ENCODE peak calls at places on chromosomes 3 and 15, in ten cellular contexts. E, Q, O, H, C, M, L, F, T and I are unnamed samples. For H3K4me1, the result is how much of the 10 kb centered on the place peaks cover.

GRCh38 chr3:114496466-114496865 is 202.6 kb downstream of the TIGIT start:
- DNase-seq in T (no peak), F (peak), C (no peak), H (no peak), E (no peak), O (no peak), M (no peak), Q (no peak), L (no peak), I (no peak)

GRCh38 chr15:38460543-38460942 is 6.6 kb downstream of the FAM98B start:
- DNase-seq in H (no peak), L (no peak), O (no peak), F (no peak), Q (no peak), T (no peak), M (no peak), C (no peak), E (no peak), I (no peak)

GRCh38 chr3:11826628-11827265 is 19.9 kb downstream of the TAMM41 start:
- DNase-seq in L (no peak), Q (no peak), E (no peak), C (no peak), O (no peak), F (no peak), T (no peak), H (no peak), M (no peak), I (no peak)

GRCh38 chr3:150091626-150092025 is 120.9 kb upstream of the PFN2 start:
- DNase-seq in Q (no peak), F (no peak), T (no peak), C (no peak), H (no peak), E (no peak), M (no peak), O (no peak), L (no peak), I (no peak)

GRCh38 chr3:152287898-152288576 is 19.3 kb downstream of the MBNL1 start:
- DNase-seq in Q (no peak), L (no peak), T (no peak), H (no peak), E (no peak), C (no peak), F (no peak), M (no peak), O (no peak), I (no peak)

GRCh38 chr3:4587061-4587837 is 94.1 kb downstream of the ITPR1 start:
- DNase-seq in T (no peak), H (no peak), M (no peak), C (no peak), Q (no peak), E (no peak), F (no peak), L (no peak), O (no peak), I (no peak)

GRCh38 chr3:156472150-156472549 is 82.8 kb downstream of the SSR3 start:
- DNase-seq in F (no peak), C (no peak), O (no peak), L (peak), E (no peak), M (no peak), T (no peak), H (no peak), Q (no peak), I (no peak)

GRCh38 chr3:99049164-99049563 is 147.7 kb upstream of the DCBLD2 start:
- DNase-seq in C (no peak), F (no peak), O (no peak), L (no peak), H (no peak), E (no peak), M (no peak), T (no peak), Q (no peak), I (no peak)

GRCh38 chr3:169658311-169658931 is 5.1 kb downstream of the MECOM start:
- DNase-seq in T (peak), C (no peak), E (peak), M (no peak), H (no peak), L (no peak), O (no peak), F (no peak), Q (peak), I (peak)

GRCh38 chr3:123757281-123757940 is 126.7 kb downstream of the MYLK start:
- DNase-seq in M (peak), H (no peak), F (peak), C (peak), O (no peak), Q (no peak), T (peak), L (peak), E (no peak), I (no peak)

GRCh38 chr15:29134239-29134638 is 135.4 kb downstream of the NSMCE3 start:
- DNase-seq in Q (no peak), M (no peak), F (no peak), L (no peak), H (no peak), T (no peak), E (no peak), O (no peak), C (no peak), I (no peak)

GRCh38 chr3:46095307-46095706 is 68.0 kb upstream of the XCR1 start:
- DNase-seq in T (no peak), C (no peak), O (no peak), E (no peak), F (no peak), L (peak), M (no peak), Q (no peak), H (no peak), I (no peak)

GRCh38 chr3:183195266-183195665 is 32.7 kb upstream of the LAMP3 start:
- DNase-seq in M (no peak), H (no peak), T (no peak), C (no peak), Q (no peak), O (no peak), E (no peak), L (no peak), F (no peak), I (no peak)

GRCh38 chr15:98823012-98823458 is 174.7 kb downstream of the IGF1R start:
- DNase-seq in E (no peak), F (peak), L (no peak), T (no peak), M (peak), O (peak), C (no peak), Q (peak), H (no peak), I (no peak)

GRCh38 chr3:73409405-73409804 is 215.3 kb downstream of the PDZRN3 start:
- DNase-seq in E (no peak), C (no peak), O (no peak), F (no peak), L (no peak), M (no peak), T (no peak), H (no peak), Q (no peak), I (no peak)

GRCh38 chr15:40029979-40030893 is 8.7 kb downstream of the SRP14 start:
- DNase-seq in T (no peak), M (no peak), F (no peak), Q (peak), H (no peak), E (peak), L (no peak), O (peak), C (no peak), I (no peak)

GRCh38 chr3:31696009-31696297 is 163.2 kb downstream of the STT3B start:
- DNase-seq in M (no peak), O (no peak), H (no peak), F (no peak), L (no peak), C (no peak), T (no peak), Q (no peak), E (no peak), I (no peak)

GRCh38 chr3:197399486-197399885 is 101.1 kb upstream of the DLG1 start:
- DNase-seq in M (no peak), H (no peak), L (no peak), O (no peak), F (no peak), C (no peak), Q (no peak), E (no peak), T (no peak), I (no peak)

GRCh38 chr15:100863406-100864198 is 16.0 kb upstream of the ALDH1A3 start:
- DNase-seq in Q (no peak), M (peak), C (no peak), O (no peak), T (peak), L (no peak), E (peak), F (peak), H (peak), I (no peak)

GRCh38 chr15:95644476-95644875 is 686.0 kb upstream of the NR2F2 start:
- DNase-seq in C (no peak), Q (no peak), L (no peak), H (peak), M (no peak), F (no peak), T (no peak), O (no peak), E (no peak), I (no peak)

GRCh38 chr3:183192650-183193300 is 30.2 kb upstream of the LAMP3 start:
- DNase-seq in M (peak), O (no peak), Q (no peak), C (no peak), T (no peak), F (no peak), H (no peak), L (no peak), E (no peak), I (no peak)

GRCh38 chr3:58234516-58234931 is 3.1 kb upstream of the ABHD6 start:
- DNase-seq in T (no peak), F (peak), H (no peak), Q (no peak), O (peak), C (no peak), E (no peak), M (no peak), L (no peak), I (no peak)

GRCh38 chr3:37982351-37982750 is 8.2 kb upstream of the VILL start:
- DNase-seq in M (no peak), H (no peak), T (no peak), Q (no peak), O (no peak), L (no peak), C (no peak), F (no peak), E (no peak), I (no peak)

GRCh38 chr15:43239732-43240491 is 19.1 kb upstream of the EPB42 start:
- DNase-seq in H (no peak), T (no peak), C (no peak), Q (no peak), F (no peak), E (no peak), O (no peak), M (peak), L (no peak), I (no peak)

GRCh38 chr3:139434764-139435291 is 41.5 kb downstream of the RBP2 start:
- DNase-seq in L (no peak), M (no peak), E (no peak), T (peak), H (no peak), O (peak), Q (peak), C (peak), F (peak), I (no peak)

GRCh38 chr3:194573680-194574437 is 59.4 kb downstream of the TMEM44 start:
- DNase-seq in L (peak), C (no peak), O (peak), T (peak), H (no peak), E (no peak), Q (peak), M (no peak), F (peak), I (no peak)

GRCh38 chr3:129650256-129650872 is 43.9 kb upstream of the PLXND1 start:
- DNase-seq in T (no peak), O (peak), L (peak), F (peak), C (peak), H (peak), M (peak), Q (peak), E (peak), I (peak)

GRCh38 chr3:158961911-158962310 is 160.1 kb downstream of the MFSD1 start:
- DNase-seq in Q (peak), F (no peak), C (no peak), L (no peak), E (no peak), O (no peak), T (no peak), H (no peak), M (no peak), I (no peak)

GRCh38 chr3:39138804-39139415 is 14.5 kb downstream of the CSRNP1 start:
- DNase-seq in M (no peak), C (peak), L (no peak), O (no peak), F (no peak), H (peak), E (no peak), Q (no peak), T (peak), I (no peak)

GRCh38 chr15:52651868-52652267 is 27.3 kb downstream of the ATOSA start:
- DNase-seq in E (peak), Q (peak), O (peak), L (no peak), T (peak), C (peak), M (peak), F (peak), H (peak), I (peak)

GRCh38 chr3:160981217-160981938 is 123.8 kb downstream of the B3GALNT1 start:
- DNase-seq in M (no peak), H (no peak), O (no peak), E (no peak), Q (no peak), L (peak), T (no peak), C (peak), F (peak), I (peak)

GRCh38 chr3:148372476-148372875 is 325.2 kb upstream of the AGTR1 start:
- DNase-seq in E (no peak), L (no peak), T (no peak), H (no peak), Q (no peak), F (no peak), O (peak), C (no peak), M (no peak), I (no peak)

GRCh38 chr3:10527295-10528016 is 22.1 kb upstream of the ATP2B2 start:
- DNase-seq in E (no peak), M (no peak), H (no peak), O (no peak), F (no peak), T (no peak), Q (no peak), L (no peak), C (no peak), I (no peak)

GRCh38 chr3:108343479-108343870 is 47.1 kb downstream of the HHLA2 start:
- DNase-seq in M (no peak), C (no peak), L (no peak), H (no peak), O (no peak), T (no peak), Q (no peak), F (no peak), E (no peak), I (no peak)

GRCh38 chr3:11495948-11496557 is 147.7 kb downstream of the VGLL4 start:
- DNase-seq in Q (peak), C (no peak), L (no peak), F (no peak), M (no peak), E (no peak), H (no peak), T (no peak), O (no peak), I (no peak)

GRCh38 chr3:155101398-155101797 is 21.3 kb downstream of the MME start:
- DNase-seq in C (no peak), L (no peak), Q (no peak), M (no peak), F (peak), H (no peak), T (peak), E (no peak), O (no peak), I (no peak)

GRCh38 chr3:150434263-150434662 is 26.2 kb downstream of the TSC22D2 start:
- DNase-seq in L (no peak), Q (no peak), E (no peak), T (no peak), H (no peak), F (no peak), M (no peak), O (no peak), C (no peak), I (no peak)

GRCh38 chr15:89783111-89783860 is 7.2 kb downstream of the MESP2 start:
- DNase-seq in C (no peak), F (peak), O (no peak), H (no peak), Q (peak), T (no peak), L (no peak), E (peak), M (no peak), I (no peak)

GRCh38 chr15:58933311-58934113 is at the start of gene SLTM:
- DNase-seq in T (peak), H (peak), F (peak), M (peak), O (peak), L (peak), C (peak), E (peak), Q (peak), I (peak)

GRCh38 chr3:119497824-119498187 is 541 bp upstream of the TIMMDC1 start:
- DNase-seq in O (peak), C (no peak), L (no peak), H (no peak), E (peak), F (peak), M (peak), T (no peak), Q (peak), I (peak)

GRCh38 chr3:8736436-8736835 is 2.8 kb downstream of the CAV3 start:
- DNase-seq in L (no peak), F (no peak), T (no peak), C (no peak), O (no peak), Q (no peak), E (no peak), M (no peak), H (no peak), I (no peak)
- H3K4me1 ChIP-seq in L (under half), F (under half), T (under half), C (under half), O (under half), Q (under half), E (under half), M (under half), H (under half), I (under half)

GRCh38 chr3:53183514-53183913 is 22.5 kb downstream of the PRKCD start:
- DNase-seq in E (no peak), H (no peak), Q (no peak), O (no peak), M (no peak), T (no peak), F (no peak), C (no peak), L (no peak), I (no peak)
- H3K4me1 ChIP-seq in E (under half), H (under half), Q (under half), O (under half), M (under half), T (under half), F (under half), C (under half), L (under half), I (under half)

GRCh38 chr15:78069052-78069414 is 8.5 kb downstream of the TBC1D2B start:
- DNase-seq in C (no peak), T (no peak), F (no peak), L (no peak), E (no peak), Q (no peak), M (no peak), O (no peak), H (no peak), I (no peak)
- H3K4me1 ChIP-seq in C (half or more), T (under half), F (under half), L (half or more), E (half or more), Q (half or more), M (half or more), O (under half), H (under half), I (under half)

GRCh38 chr3:13025090-13025489 is 48.1 kb downstream of the IQSEC1 start:
- DNase-seq in Q (no peak), F (peak), T (peak), O (peak), E (no peak), H (no peak), M (no peak), C (peak), L (no peak), I (no peak)
- H3K4me1 ChIP-seq in Q (under half), F (under half), T (under half), O (under half), E (under half), H (under half), M (under half), C (under half), L (half or more), I (under half)

GRCh38 chr3:63976166-63976861 is 47.0 kb downstream of the PSMD6 start:
- DNase-seq in L (no peak), F (peak), H (no peak), Q (no peak), C (no peak), T (no peak), M (peak), O (no peak), E (no peak), I (no peak)

GRCh38 chr3:63975705-63976104 is 47.6 kb downstream of the PSMD6 start:
- DNase-seq in O (no peak), E (peak), M (peak), T (peak), Q (no peak), C (peak), H (peak), F (peak), L (no peak), I (no peak)

GRCh38 chr3:63977893-63978292 is 45.4 kb downstream of the PSMD6 start:
- DNase-seq in T (no peak), L (no peak), O (no peak), M (no peak), F (no peak), E (no peak), H (no peak), Q (no peak), C (no peak), I (no peak)

GRCh38 chr3:63979093-63979492 is 44.2 kb downstream of the PSMD6 start:
- DNase-seq in H (no peak), M (no peak), O (no peak), Q (no peak), T (no peak), E (no peak), F (no peak), C (no peak), L (no peak), I (no peak)

GRCh38 chr3:63976862-63977180 is 46.5 kb downstream of the PSMD6 start:
- DNase-seq in H (no peak), O (no peak), M (no peak), E (peak), Q (no peak), C (no peak), T (no peak), L (no peak), F (no peak), I (no peak)
- H3K4me1 ChIP-seq in H (under half), O (under half), M (under half), E (half or more), Q (under half), C (under half), T (under half), L (under half), F (under half), I (under half)

GRCh38 chr15:68299436-68299835 is 21.9 kb downstream of the FEM1B start:
- DNase-seq in H (no peak), T (no peak), Q (no peak), E (no peak), L (no peak), M (no peak), O (no peak), F (no peak), C (no peak), I (peak)

GRCh38 chr15:68298336-68298735 is 20.8 kb downstream of the FEM1B start:
- DNase-seq in T (no peak), E (no peak), O (no peak), M (no peak), F (no peak), Q (no peak), L (no peak), C (no peak), H (no peak), I (peak)

GRCh38 chr15:68301300-68301699 is 23.8 kb downstream of the FEM1B start:
- DNase-seq in H (peak), O (no peak), L (no peak), T (no peak), Q (no peak), F (no peak), M (no peak), E (no peak), C (no peak), I (no peak)

GRCh38 chr15:68298882-68299381 is 21.4 kb downstream of the FEM1B start:
- DNase-seq in H (no peak), L (peak), F (peak), C (no peak), M (peak), O (no peak), E (no peak), Q (no peak), T (no peak), I (peak)

GRCh38 chr15:68300115-68300940 is 22.8 kb downstream of the FEM1B start:
- DNase-seq in O (no peak), L (no peak), C (no peak), M (no peak), E (no peak), Q (no peak), T (no peak), F (no peak), H (no peak), I (peak)
- H3K4me1 ChIP-seq in O (under half), L (under half), C (under half), M (under half), E (under half), Q (under half), T (under half), F (under half), H (under half), I (under half)

GRCh38 chr15:88649753-88650551 is 11.1 kb downstream of the ISG20 start:
- DNase-seq in C (no peak), E (no peak), O (no peak), L (no peak), M (no peak), T (no peak), H (no peak), F (no peak), Q (no peak), I (peak)
- H3K4me1 ChIP-seq in C (under half), E (under half), O (under half), L (half or more), M (under half), T (under half), H (under half), F (under half), Q (under half), I (under half)